ENCODE peak calls at places on chromosome 5, in four cellular contexts. One of them, this sample, is unnamed.

GRCh38 chr5:150112211-150113046 is 26.1 kb upstream of the CSF1R start:
- DNase-seq in neural progenitor cell: peak
- DNase-seq in AG10803: peak
- DNase-seq in fibroblast of mammary gland: peak
- DNase-seq in this sample: peak

GRCh38 chr5:34685485-34686197 is 29.5 kb downstream of the RAI14 start:
- DNase-seq in neural progenitor cell: peak
- DNase-seq in AG10803: peak
- DNase-seq in fibroblast of mammary gland: peak
- DNase-seq in this sample: peak

GRCh38 chr5:69341520-69342161 is 9.0 kb upstream of the CCDC125 start:
- DNase-seq in neural progenitor cell: no peak
- DNase-seq in AG10803: no peak
- DNase-seq in fibroblast of mammary gland: peak
- DNase-seq in this sample: no peak

GRCh38 chr5:59253625-59254024 is 639.9 kb downstream of the PDE4D start:
- DNase-seq in neural progenitor cell: no peak
- DNase-seq in AG10803: no peak
- DNase-seq in fibroblast of mammary gland: no peak
- DNase-seq in this sample: no peak

GRCh38 chr5:137516251-137516797 is 17.2 kb upstream of the SPOCK1 start:
- DNase-seq in neural progenitor cell: no peak
- DNase-seq in AG10803: no peak
- DNase-seq in fibroblast of mammary gland: no peak
- DNase-seq in this sample: no peak

GRCh38 chr5:82174128-82174918 is 103.8 kb downstream of the RPS23 start:
- DNase-seq in neural progenitor cell: peak
- DNase-seq in AG10803: peak
- DNase-seq in fibroblast of mammary gland: peak
- DNase-seq in this sample: peak

GRCh38 chr5:99122976-99123375 is 194.2 kb upstream of the CHD1 start:
- DNase-seq in neural progenitor cell: no peak
- DNase-seq in AG10803: no peak
- DNase-seq in fibroblast of mammary gland: no peak
- DNase-seq in this sample: no peak

GRCh38 chr5:179437341-179438001 is 92.2 kb upstream of the ADAMTS2 start:
- DNase-seq in neural progenitor cell: peak
- DNase-seq in AG10803: no peak
- DNase-seq in fibroblast of mammary gland: no peak
- DNase-seq in this sample: no peak

DNA sequence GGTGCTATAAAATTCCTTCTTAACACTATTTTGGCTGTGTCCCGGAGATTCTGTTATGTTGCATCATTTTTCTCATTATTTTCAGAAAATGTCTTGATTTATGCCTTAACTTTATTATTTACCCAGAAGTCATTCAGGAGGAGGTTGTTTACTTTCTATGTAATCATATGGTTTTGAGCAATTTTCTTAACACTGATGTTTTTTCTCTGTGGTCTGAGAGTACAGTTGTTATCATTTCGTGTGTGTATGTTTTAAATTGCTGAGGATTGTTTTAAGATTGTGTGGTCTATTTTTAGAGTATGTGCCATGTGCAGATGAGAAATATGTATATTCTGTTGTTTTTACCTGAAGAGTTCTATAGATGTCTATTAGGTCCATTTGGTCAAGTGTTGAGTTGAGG is 498.1 kb upstream of the ZNF608 start:
- DNase-seq in neural progenitor cell: no peak
- DNase-seq in AG10803: no peak
- DNase-seq in fibroblast of mammary gland: no peak
- DNase-seq in this sample: no peak
- H3K4me3 ChIP-seq in neural progenitor cell: no peak
- H3K4me3 ChIP-seq in AG10803: no peak
- H3K4me3 ChIP-seq in fibroblast of mammary gland: no peak
- H3K4me3 ChIP-seq in this sample: no peak

DNA sequence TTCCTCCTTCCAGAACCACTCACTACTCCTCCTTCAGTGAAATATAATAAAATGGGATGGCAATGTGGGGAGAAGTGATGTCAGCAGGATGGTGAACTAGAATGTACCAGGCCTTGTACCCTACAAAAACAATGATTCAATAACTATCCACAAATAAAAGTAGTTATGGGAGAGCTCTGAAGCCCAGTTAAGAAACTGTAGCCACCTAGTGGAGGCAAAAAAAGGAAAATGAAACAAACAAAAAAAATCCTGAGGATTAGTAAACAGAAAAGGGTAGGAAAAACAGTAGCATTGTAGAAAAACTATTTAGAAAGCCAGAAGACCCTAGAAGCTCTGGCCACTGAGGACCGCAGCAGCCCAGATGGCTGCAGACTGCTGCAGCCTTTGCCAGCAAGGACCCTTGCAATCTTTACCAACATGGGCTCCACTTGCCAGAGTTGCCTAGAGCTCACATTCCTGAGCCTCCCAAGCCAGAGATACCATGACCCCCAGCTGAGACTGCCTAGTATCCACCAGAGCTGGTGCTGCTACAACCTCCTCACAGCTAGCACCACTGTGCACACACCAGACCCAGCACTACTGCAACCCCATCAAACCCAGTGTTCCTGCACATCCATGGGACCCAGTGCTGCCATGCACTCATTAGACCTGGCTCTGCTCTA is 259.7 kb upstream of the MSX2 start:
- DNase-seq in neural progenitor cell: no peak
- DNase-seq in AG10803: no peak
- DNase-seq in fibroblast of mammary gland: no peak
- DNase-seq in this sample: no peak
- TF ChIP-seq CTCF in neural progenitor cell: peak
- TF ChIP-seq CTCF in AG10803: no peak
- TF ChIP-seq CTCF in fibroblast of mammary gland: no peak
- TF ChIP-seq CTCF in this sample: peak

GRCh38 chr5:65926276-65926761 is at the start of gene ERBIN:
- DNase-seq in neural progenitor cell: peak
- DNase-seq in AG10803: peak
- DNase-seq in fibroblast of mammary gland: peak
- DNase-seq in this sample: peak

GRCh38 chr5:65925601-65926275 is 637 bp upstream of the ERBIN start:
- DNase-seq in neural progenitor cell: peak
- DNase-seq in AG10803: peak
- DNase-seq in fibroblast of mammary gland: peak
- DNase-seq in this sample: peak

GRCh38 chr5:65928341-65928752 is 2.0 kb downstream of the ERBIN start:
- DNase-seq in neural progenitor cell: no peak
- DNase-seq in AG10803: peak
- DNase-seq in fibroblast of mammary gland: peak
- DNase-seq in this sample: no peak

GRCh38 chr5:65927497-65928340 is 1.3 kb downstream of the ERBIN start:
- DNase-seq in neural progenitor cell: peak
- DNase-seq in AG10803: peak
- DNase-seq in fibroblast of mammary gland: peak
- DNase-seq in this sample: peak

GRCh38 chr5:65926893-65927292 is 518 bp downstream of the ERBIN start:
- DNase-seq in neural progenitor cell: peak
- DNase-seq in AG10803: peak
- DNase-seq in fibroblast of mammary gland: peak
- DNase-seq in this sample: peak
- H3K4me3 ChIP-seq in neural progenitor cell: peak
- H3K4me3 ChIP-seq in AG10803: peak
- H3K4me3 ChIP-seq in fibroblast of mammary gland: peak
- H3K4me3 ChIP-seq in this sample: peak

GRCh38 chr5:140261403-140262171 is 41.3 kb downstream of the PFDN1 start:
- DNase-seq in neural progenitor cell: no peak
- DNase-seq in AG10803: peak
- DNase-seq in fibroblast of mammary gland: peak
- DNase-seq in this sample: peak
- TF ChIP-seq CTCF in neural progenitor cell: no peak
- TF ChIP-seq CTCF in AG10803: peak
- TF ChIP-seq CTCF in fibroblast of mammary gland: peak
- TF ChIP-seq CTCF in this sample: peak

GRCh38 chr5:169499990-169500389 is 83.6 kb upstream of the SPDL1 start:
- DNase-seq in neural progenitor cell: no peak
- DNase-seq in AG10803: no peak
- DNase-seq in fibroblast of mammary gland: no peak
- DNase-seq in this sample: no peak

GRCh38 chr5:169495252-169495548 is 88.4 kb upstream of the SPDL1 start:
- DNase-seq in neural progenitor cell: no peak
- DNase-seq in AG10803: no peak
- DNase-seq in fibroblast of mammary gland: no peak
- DNase-seq in this sample: no peak

DNA sequence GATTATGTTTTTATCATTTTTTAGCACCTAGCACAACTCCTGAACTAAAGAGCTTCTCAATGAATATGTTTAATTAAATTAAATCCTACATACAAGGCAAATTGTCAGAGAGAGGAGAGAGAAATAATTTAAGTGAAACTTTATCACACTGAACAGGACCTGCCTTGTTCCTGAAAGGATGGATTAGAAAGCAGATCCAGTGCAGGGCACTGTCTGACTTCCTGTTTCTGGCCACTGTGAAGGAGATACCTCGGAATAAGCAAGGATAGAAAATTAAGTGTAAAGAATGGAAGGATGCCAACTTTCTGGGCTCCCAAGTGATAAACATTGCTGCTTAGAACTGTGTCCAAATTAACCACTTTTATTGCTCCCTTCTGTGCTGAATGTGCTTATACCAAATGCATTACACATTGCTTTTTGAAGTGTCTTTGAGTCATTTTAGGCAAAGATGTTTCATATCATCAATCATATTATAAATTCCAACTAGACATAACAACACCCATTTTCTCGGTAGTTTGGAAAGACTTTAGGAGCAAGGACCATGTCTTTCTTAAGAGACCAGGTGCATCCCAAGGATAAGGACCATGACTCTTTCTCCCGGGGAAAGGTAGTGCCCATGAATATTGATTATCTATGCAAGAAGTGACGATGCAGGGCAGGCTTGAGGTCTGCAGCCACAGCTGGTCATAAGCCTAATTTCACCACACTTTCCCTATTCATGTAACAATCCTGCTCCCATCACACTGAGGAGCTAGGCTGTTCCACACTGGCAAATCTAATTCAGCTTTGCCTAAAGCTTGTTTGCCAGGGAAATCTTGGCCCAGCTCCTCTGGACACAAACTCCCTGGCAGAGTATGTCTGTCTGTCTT is 89.0 kb upstream of the SPDL1 start:
- DNase-seq in neural progenitor cell: no peak
- DNase-seq in AG10803: peak
- DNase-seq in fibroblast of mammary gland: peak
- DNase-seq in this sample: no peak
- H3K4me3 ChIP-seq in neural progenitor cell: no peak
- H3K4me3 ChIP-seq in AG10803: no peak
- H3K4me3 ChIP-seq in fibroblast of mammary gland: no peak
- H3K4me3 ChIP-seq in this sample: no peak

GRCh38 chr5:9057406-9058000 is 488.4 kb downstream of the SEMA5A start:
- DNase-seq in neural progenitor cell: no peak
- DNase-seq in AG10803: no peak
- DNase-seq in fibroblast of mammary gland: no peak
- DNase-seq in this sample: no peak
- TF ChIP-seq CTCF in neural progenitor cell: no peak
- TF ChIP-seq CTCF in AG10803: no peak
- TF ChIP-seq CTCF in fibroblast of mammary gland: no peak
- TF ChIP-seq CTCF in this sample: no peak

GRCh38 chr5:173971681-173972080 is 17.3 kb upstream of the C5orf47 start:
- DNase-seq in neural progenitor cell: no peak
- DNase-seq in AG10803: no peak
- DNase-seq in fibroblast of mammary gland: no peak
- DNase-seq in this sample: no peak

GRCh38 chr5:173970878-173971650 is 17.9 kb upstream of the C5orf47 start:
- DNase-seq in neural progenitor cell: no peak
- DNase-seq in AG10803: peak
- DNase-seq in fibroblast of mammary gland: peak
- DNase-seq in this sample: no peak

GRCh38 chr5:173974688-173975239 is 14.2 kb upstream of the C5orf47 start:
- DNase-seq in neural progenitor cell: no peak
- DNase-seq in AG10803: no peak
- DNase-seq in fibroblast of mammary gland: no peak
- DNase-seq in this sample: no peak

GRCh38 chr5:173972844-173973613 is 15.9 kb upstream of the C5orf47 start:
- DNase-seq in neural progenitor cell: peak
- DNase-seq in AG10803: peak
- DNase-seq in fibroblast of mammary gland: peak
- DNase-seq in this sample: peak

DNA sequence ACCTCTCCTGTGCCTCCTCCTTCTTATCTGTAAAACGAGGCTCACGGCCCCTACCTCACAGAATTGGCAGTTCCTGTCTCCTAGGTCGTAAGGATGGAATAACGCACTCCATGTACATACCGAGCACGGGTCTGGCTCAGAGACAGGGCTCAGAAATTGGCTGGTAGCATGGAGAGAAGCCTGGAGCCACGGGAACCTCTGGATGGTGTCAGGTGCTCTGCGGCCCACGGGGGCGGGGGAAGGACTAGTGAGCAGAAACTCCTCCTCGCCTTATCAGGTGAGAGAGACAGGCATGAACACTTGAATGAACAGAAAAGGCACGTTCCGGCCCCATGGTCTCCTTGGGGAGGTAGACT is 15.4 kb upstream of the C5orf47 start:
- DNase-seq in neural progenitor cell: peak
- DNase-seq in AG10803: no peak
- DNase-seq in fibroblast of mammary gland: no peak
- DNase-seq in this sample: no peak
- H3K4me3 ChIP-seq in neural progenitor cell: peak
- H3K4me3 ChIP-seq in AG10803: peak
- H3K4me3 ChIP-seq in fibroblast of mammary gland: peak
- H3K4me3 ChIP-seq in this sample: peak